ENCODE peak calls at places on chromosome 13, in eight cellular contexts. D, J, A, U, W, V, Y and F are unnamed samples. For H3K9me3, the result is how much of the 10 kb centered on the place peaks cover.

GRCh38 chr13:53151692-53152421 is 123.2 kb downstream of the OLFM4 start:
- DNase-seq in D (peak), J (peak), A (peak), U (peak), W (no peak), V (peak), Y (peak), F (peak)

GRCh38 chr13:47046706-47047105 is 149.9 kb upstream of the HTR2A start:
- DNase-seq in D (no peak), J (no peak), A (no peak), U (no peak), W (no peak), V (no peak), Y (no peak), F (no peak)

GRCh38 chr13:25927966-25928365 is 123.8 kb downstream of the SHISA2 start:
- DNase-seq in D (no peak), J (no peak), A (peak), U (no peak), W (no peak), V (no peak), Y (no peak), F (no peak)

GRCh38 chr13:50404769-50405168 is 389.5 kb downstream of the KCNRG start:
- DNase-seq in D (no peak), J (no peak), A (no peak), U (no peak), W (no peak), V (no peak), Y (no peak), F (no peak)

GRCh38 chr13:98963917-98964316 is 13.9 kb downstream of the DOCK9 start:
- DNase-seq in D (no peak), J (no peak), A (no peak), U (no peak), W (no peak), V (no peak), Y (no peak), F (no peak)

GRCh38 chr13:79407349-79407979 is 1.4 kb upstream of the RBM26 start:
- DNase-seq in D (no peak), J (no peak), A (no peak), U (no peak), W (no peak), V (no peak), Y (no peak), F (no peak)

GRCh38 chr13:52003551-52003950 is 7.7 kb downstream of the ATP7B start:
- DNase-seq in D (peak), J (no peak), A (peak), U (no peak), W (no peak), V (no peak), Y (no peak), F (no peak)

GRCh38 chr13:81283062-81283461 is 942.1 kb upstream of the SPRY2 start:
- DNase-seq in D (no peak), J (no peak), A (no peak), U (no peak), W (no peak), V (no peak), Y (no peak), F (no peak)

GRCh38 chr13:78816592-78816991 is 157.6 kb upstream of the OBI1 start:
- DNase-seq in D (no peak), J (no peak), A (peak), U (peak), W (no peak), V (no peak), Y (no peak), F (no peak)

GRCh38 chr13:106696140-106696539 is 128.2 kb upstream of the ARGLU1 start:
- DNase-seq in D (no peak), J (no peak), A (no peak), U (no peak), W (no peak), V (no peak), Y (no peak), F (no peak)

GRCh38 chr13:99796175-99796819 is 175.3 kb downstream of the ZIC5 start:
- DNase-seq in D (no peak), J (peak), A (no peak), U (peak), W (no peak), V (peak), Y (peak), F (peak)

GRCh38 chr13:106799731-106800335 is 231.9 kb upstream of the ARGLU1 start:
- DNase-seq in D (no peak), J (no peak), A (no peak), U (no peak), W (no peak), V (no peak), Y (no peak), F (peak)

GRCh38 chr13:84037937-84038464 is 155.7 kb upstream of the SLITRK1 start:
- DNase-seq in D (no peak), J (no peak), A (no peak), U (no peak), W (no peak), V (no peak), Y (no peak), F (peak)

GRCh38 chr13:48852911-48853310 is 122.8 kb upstream of the FNDC3A start:
- DNase-seq in D (no peak), J (no peak), A (no peak), U (no peak), W (no peak), V (no peak), Y (no peak), F (no peak)

GRCh38 chr13:73467103-73467502 is 408.3 kb downstream of the KLF5 start:
- DNase-seq in D (no peak), J (no peak), A (no peak), U (no peak), W (no peak), V (no peak), Y (peak), F (no peak)

GRCh38 chr13:29436721-29437250 is 158.7 kb downstream of the SLC7A1 start:
- DNase-seq in D (no peak), J (no peak), A (no peak), U (no peak), W (no peak), V (no peak), Y (no peak), F (no peak)

GRCh38 chr13:50592412-50593145 is 250.9 kb downstream of the DLEU7 start:
- DNase-seq in D (no peak), J (no peak), A (no peak), U (no peak), W (no peak), V (no peak), Y (peak), F (no peak)

GRCh38 chr13:48975926-48976676 is 389 bp downstream of the FNDC3A start:
- DNase-seq in D (peak), J (peak), A (peak), U (peak), W (peak), V (peak), Y (peak), F (peak)

GRCh38 chr13:51659276-51660127 is 75.2 kb downstream of the WDFY2 start:
- DNase-seq in D (no peak), J (no peak), A (no peak), U (no peak), W (no peak), V (no peak), Y (no peak), F (no peak)

GRCh38 chr13:44719857-44720671 is 143.9 kb upstream of the TSC22D1 start:
- DNase-seq in D (no peak), J (no peak), A (no peak), U (no peak), W (no peak), V (no peak), Y (peak), F (no peak)

GRCh38 chr13:59771272-59771671 is 392.5 kb downstream of the DIAPH3 start:
- DNase-seq in D (no peak), J (no peak), A (no peak), U (peak), W (no peak), V (no peak), Y (peak), F (peak)

GRCh38 chr13:92838786-92839185 is 387.8 kb upstream of the GPC6 start:
- DNase-seq in D (no peak), J (no peak), A (no peak), U (no peak), W (no peak), V (no peak), Y (peak), F (no peak)

GRCh38 chr13:87535911-87536310 is 135.3 kb upstream of the SLITRK5 start:
- DNase-seq in D (no peak), J (no peak), A (no peak), U (no peak), W (no peak), V (no peak), Y (no peak), F (no peak)

GRCh38 chr13:100533588-100534041 is 55.0 kb downstream of the GGACT start:
- DNase-seq in D (no peak), J (no peak), A (no peak), U (no peak), W (no peak), V (no peak), Y (no peak), F (no peak)

GRCh38 chr13:21218351-21219043 is 42.0 kb downstream of the MRPL57 start:
- DNase-seq in D (no peak), J (no peak), A (no peak), U (no peak), W (no peak), V (no peak), Y (no peak), F (no peak)

GRCh38 chr13:51971520-51972426 is 39.5 kb downstream of the ATP7B start:
- DNase-seq in D (no peak), J (no peak), A (no peak), U (no peak), W (no peak), V (no peak), Y (no peak), F (no peak)

GRCh38 chr13:77810430-77810829 is 108.2 kb downstream of the EDNRB start:
- DNase-seq in D (no peak), J (no peak), A (no peak), U (no peak), W (no peak), V (no peak), Y (peak), F (no peak)

GRCh38 chr13:30334663-30335386 is 27.5 kb upstream of the KATNAL1 start:
- DNase-seq in D (no peak), J (peak), A (peak), U (no peak), W (no peak), V (peak), Y (peak), F (peak)

GRCh38 chr13:21897140-21897539 is 226.3 kb downstream of the FGF9 start:
- DNase-seq in D (no peak), J (no peak), A (no peak), U (no peak), W (no peak), V (no peak), Y (no peak), F (no peak)

GRCh38 chr13:68715651-68716050 is 1392.0 kb upstream of the ATXN8OS start:
- DNase-seq in D (no peak), J (no peak), A (no peak), U (no peak), W (no peak), V (no peak), Y (no peak), F (no peak)

GRCh38 chr13:68078874-68079273 is 848.7 kb upstream of the PCDH9 start:
- DNase-seq in D (no peak), J (no peak), A (no peak), U (no peak), W (no peak), V (no peak), Y (no peak), F (no peak)

GRCh38 chr13:101556676-101557121 is 104.2 kb downstream of the ITGBL1 start:
- DNase-seq in D (no peak), J (no peak), A (peak), U (no peak), W (no peak), V (no peak), Y (peak), F (no peak)

GRCh38 chr13:99265823-99266426 is 7.7 kb upstream of the GPR18 start:
- DNase-seq in D (no peak), J (no peak), A (peak), U (peak), W (no peak), V (no peak), Y (peak), F (peak)

GRCh38 chr13:21022056-21022693 is 39.2 kb downstream of the LATS2 start:
- DNase-seq in D (no peak), J (no peak), A (no peak), U (no peak), W (no peak), V (no peak), Y (no peak), F (no peak)

GRCh38 chr13:46134961-46135522 is 30.2 kb upstream of the CPB2 start:
- DNase-seq in D (no peak), J (no peak), A (no peak), U (peak), W (no peak), V (no peak), Y (no peak), F (peak)

GRCh38 chr13:19053561-19053960 is 128.1 kb downstream of the TUBA3C start:
- DNase-seq in D (no peak), J (no peak), A (no peak), U (no peak), W (no peak), V (no peak), Y (no peak), F (no peak)
- H3K9me3 ChIP-seq in D (under half), J (under half), A (under half), U (under half), W (under half), V (under half), Y (under half), F (under half)

GRCh38 chr13:113743366-113744195 is 15.4 kb upstream of the TMEM255B start:
- DNase-seq in D (no peak), J (no peak), A (no peak), U (no peak), W (no peak), V (no peak), Y (no peak), F (no peak)
- H3K9me3 ChIP-seq in D (under half), J (under half), A (under half), U (under half), W (under half), V (under half), Y (under half), F (under half)

DNA sequence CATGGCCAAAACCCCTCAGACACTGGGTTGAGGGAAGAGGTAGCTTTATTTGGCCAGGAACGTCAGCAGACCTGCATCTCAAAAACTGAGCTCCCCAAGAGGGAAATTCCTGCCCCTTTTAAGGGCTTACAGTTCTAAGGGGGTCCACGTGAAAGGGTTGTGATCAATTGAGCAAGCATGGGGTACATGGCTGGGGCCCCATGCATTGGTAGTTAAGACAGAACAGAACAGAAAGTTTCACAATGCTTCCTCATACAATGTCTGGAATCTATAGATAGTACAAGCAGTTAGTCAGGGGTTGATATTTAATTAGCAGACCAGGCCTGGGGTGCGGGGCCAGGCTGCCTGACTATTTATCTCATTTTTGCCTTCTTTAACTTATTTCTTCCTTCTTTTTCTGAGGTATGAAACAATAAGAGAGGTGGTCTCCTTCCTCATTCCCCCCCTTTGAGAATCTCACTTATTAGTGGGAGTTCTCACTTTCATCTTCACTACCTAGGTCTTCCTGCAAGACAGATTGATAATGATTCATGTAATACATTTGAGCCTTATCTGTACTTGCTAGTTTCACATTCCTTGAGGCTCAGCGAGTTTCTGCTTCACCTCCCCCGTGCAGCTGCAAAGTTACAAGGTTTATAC is 84.8 kb downstream of the SLC25A15 start:
- DNase-seq in D (no peak), J (no peak), A (no peak), U (no peak), W (no peak), V (peak), Y (no peak), F (no peak)
- H3K9me3 ChIP-seq in D (under half), J (half or more), A (under half), U (under half), W (under half), V (under half), Y (under half), F (under half)

DNA sequence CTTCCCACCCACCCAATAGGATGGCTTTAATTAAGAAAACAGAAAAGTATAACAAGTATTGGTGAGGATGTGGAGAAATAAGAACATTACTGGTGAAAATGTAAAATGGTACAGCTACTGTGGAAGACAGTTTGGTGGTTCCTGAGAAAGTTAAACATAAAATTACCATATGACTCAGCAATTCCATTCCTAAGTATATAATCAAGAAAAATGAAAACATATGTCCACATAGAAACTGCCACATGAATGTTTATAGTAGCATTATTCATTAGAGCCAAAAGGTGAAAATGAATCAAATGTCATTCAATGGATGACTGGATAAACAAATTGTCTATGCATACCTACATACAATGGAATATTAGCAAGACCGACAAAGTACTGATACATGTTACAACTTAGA is 16.9 kb downstream of the DZIP1 start:
- DNase-seq in D (no peak), J (no peak), A (no peak), U (no peak), W (no peak), V (no peak), Y (peak), F (no peak)
- H3K9me3 ChIP-seq in D (under half), J (under half), A (under half), U (under half), W (under half), V (under half), Y (under half), F (under half)

GRCh38 chr13:18235172-18235571 is 946.5 kb downstream of the TUBA3C start:
- DNase-seq in D (no peak), J (no peak), A (no peak), U (no peak), W (no peak), V (no peak), Y (no peak), F (no peak)

GRCh38 chr13:18236528-18236815 is 945.2 kb downstream of the TUBA3C start:
- DNase-seq in D (no peak), J (no peak), A (no peak), U (no peak), W (no peak), V (no peak), Y (no peak), F (no peak)

GRCh38 chr13:18233783-18234299 is 947.8 kb downstream of the TUBA3C start:
- DNase-seq in D (no peak), J (no peak), A (no peak), U (no peak), W (no peak), V (no peak), Y (no peak), F (no peak)

GRCh38 chr13:18232994-18233782 is 948.4 kb downstream of the TUBA3C start:
- DNase-seq in D (no peak), J (no peak), A (no peak), U (no peak), W (no peak), V (no peak), Y (no peak), F (no peak)

DNA sequence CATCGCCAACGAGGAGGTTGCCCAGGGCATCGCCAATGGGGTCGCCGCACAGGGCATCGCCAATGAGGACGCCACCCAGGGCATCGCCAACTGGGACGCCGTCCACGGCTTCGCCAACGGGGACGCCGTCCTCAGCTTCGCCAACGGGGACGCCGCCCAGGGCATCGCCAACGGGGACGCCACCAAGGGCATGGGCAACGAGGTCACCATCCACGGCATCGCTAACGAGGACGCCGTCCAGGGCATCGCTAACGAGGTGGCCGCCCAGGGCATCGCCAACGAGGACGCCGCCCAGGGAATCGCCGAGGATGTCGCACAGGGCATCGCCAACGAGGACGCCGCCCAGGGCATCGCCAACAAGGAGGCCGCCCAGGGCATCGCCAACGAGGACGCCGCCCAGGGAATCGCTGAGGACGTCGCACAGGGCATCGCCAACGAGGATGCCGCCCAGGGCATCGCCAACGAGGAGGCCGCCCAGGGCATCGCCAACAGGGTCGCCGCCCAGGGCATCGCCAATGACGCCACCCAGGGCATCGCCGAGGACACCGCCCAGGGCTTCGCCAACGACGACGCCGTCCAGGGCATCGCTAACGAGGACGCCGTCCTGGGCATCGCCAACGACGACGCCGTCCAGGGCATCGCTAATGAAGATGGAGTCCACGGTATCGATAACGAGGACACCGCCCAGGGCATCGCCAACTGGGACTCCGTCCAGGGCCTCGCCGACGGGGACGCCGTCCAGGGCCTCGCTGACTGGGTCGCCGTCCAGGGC is 945.7 kb downstream of the TUBA3C start:
- DNase-seq in D (no peak), J (no peak), A (no peak), U (no peak), W (no peak), V (no peak), Y (no peak), F (no peak)
- H3K9me3 ChIP-seq in D (under half), J (under half), A (under half), U (under half), W (under half), V (under half), Y (under half), F (under half)

GRCh38 chr13:18965347-18965855 is 216.2 kb downstream of the TUBA3C start:
- DNase-seq in D (no peak), J (no peak), A (no peak), U (no peak), W (no peak), V (no peak), Y (no peak), F (no peak)
- H3K9me3 ChIP-seq in D (under half), J (under half), A (under half), U (under half), W (under half), V (under half), Y (under half), F (under half)

GRCh38 chr13:35743165-35743564 is 266.7 kb upstream of the MAB21L1 start:
- DNase-seq in D (no peak), J (no peak), A (no peak), U (no peak), W (no peak), V (no peak), Y (no peak), F (no peak)
- H3K9me3 ChIP-seq in D (under half), J (under half), A (under half), U (under half), W (under half), V (under half), Y (under half), F (under half)